ENCODE peak calls at places on chromosomes 12 and 14, in four cellular contexts. A is IMR-90, F is fibroblast of lung, S is H1. V is an unnamed sample.

GRCh38 chr14:73787760-73788508 is 63.7 kb upstream of the PTGR2 start:
- DNase-seq in S (no peak), F (peak), A (peak), V (no peak)

GRCh38 chr12:4379410-4379809 is at the start of gene FGF23:
- DNase-seq in F (peak), S (peak), A (peak), V (peak)

GRCh38 chr14:78090820-78091219 is 79.4 kb upstream of the NRXN3 start:
- DNase-seq in F (no peak), S (no peak), A (no peak), V (no peak)

GRCh38 chr12:81350309-81350708 is 272.4 kb downstream of the ACSS3 start:
- DNase-seq in A (no peak), S (no peak), F (no peak), V (no peak)

GRCh38 chr14:104735830-104736642 is 12.0 kb downstream of the ADSS1 start:
- DNase-seq in F (no peak), A (peak), S (no peak), V (no peak)

GRCh38 chr14:75915063-75915462 is 66.7 kb downstream of the TGFB3 start:
- DNase-seq in A (no peak), F (no peak), S (no peak), V (no peak)

GRCh38 chr12:116265361-116266128 is 11.9 kb downstream of the MED13L start:
- DNase-seq in A (no peak), S (no peak), F (no peak), V (no peak)

GRCh38 chr12:41185946-41186345 is 2.2 kb upstream of the PDZRN4 start:
- DNase-seq in F (no peak), S (no peak), A (no peak), V (no peak)

GRCh38 chr12:45966486-45966885 is 23.9 kb downstream of the SCAF11 start:
- DNase-seq in A (peak), S (no peak), F (peak), V (no peak)

GRCh38 chr14:100605706-100606686 is 18.8 kb upstream of the BEGAIN start:
- DNase-seq in A (peak), S (no peak), F (peak), V (no peak)

GRCh38 chr12:26748741-26749431 is 84.1 kb downstream of the ITPR2 start:
- DNase-seq in F (peak), S (no peak), A (peak), V (no peak)

GRCh38 chr14:100389497-100390104 is 66.5 kb downstream of the SLC25A47 start:
- DNase-seq in S (no peak), F (no peak), A (no peak), V (no peak)

GRCh38 chr12:50620050-50620974 is 115.5 kb downstream of the DIP2B start:
- DNase-seq in F (peak), A (peak), S (no peak), V (peak)

DNA sequence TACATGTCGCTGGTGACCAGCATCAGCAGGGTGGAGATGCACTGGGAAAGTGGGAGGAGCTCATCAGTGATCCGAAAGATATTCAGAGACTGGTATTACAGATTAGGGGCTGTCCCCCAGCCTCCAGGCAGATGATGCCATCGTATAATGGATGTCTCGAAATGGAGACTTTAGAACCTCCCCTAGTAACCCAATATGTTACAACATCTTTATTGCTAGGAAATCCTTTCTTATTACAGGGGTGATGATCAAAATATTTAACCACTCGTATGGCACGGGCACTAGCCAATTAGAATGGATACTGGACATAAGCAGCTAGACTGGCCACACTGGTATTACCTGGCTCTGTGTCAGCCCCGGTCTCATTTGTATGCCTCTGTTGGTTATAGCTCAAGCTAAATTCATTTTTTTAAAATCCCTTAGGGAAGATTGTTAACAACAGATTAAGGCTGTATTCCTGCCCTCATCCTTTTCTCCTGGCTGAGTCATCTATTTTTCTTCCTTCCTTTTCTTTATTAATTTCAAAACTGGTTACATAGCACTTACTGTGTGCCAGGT is 10.8 kb upstream of the CEBPE start:
- DNase-seq in A (no peak), S (no peak), F (no peak), V (no peak)
- H2AFZ ChIP-seq in A (no peak), S (no peak), F (no peak), V (no peak)

GRCh38 chr14:32933943-32934890 is 4.5 kb upstream of the NPAS3 start:
- DNase-seq in S (peak), F (peak), A (no peak), V (no peak)
- H3K4me3 ChIP-seq in S (peak), F (peak), A (no peak), V (peak)

GRCh38 chr14:21933681-21934080 is 260.1 kb upstream of the OR4E1 start:
- DNase-seq in A (no peak), F (no peak), S (no peak), V (peak)
- TF ChIP-seq CTCF in A (no peak), F (no peak), S (peak), V (peak)

GRCh38 chr12:57745485-57745881 is 644 bp downstream of the TSPAN31 start:
- DNase-seq in S (no peak), A (peak), F (no peak), V (no peak)
- H2AFZ ChIP-seq in S (no peak), A (peak), F (peak), V (peak)

GRCh38 chr12:132327351-132328171 is 1.8 kb downstream of the GALNT9 start:
- DNase-seq in F (peak), A (peak), S (no peak), V (peak)

GRCh38 chr12:132330549-132330881 is 1.1 kb upstream of the GALNT9 start:
- DNase-seq in A (no peak), S (no peak), F (no peak), V (no peak)

GRCh38 chr12:132328282-132329029 is 933 bp downstream of the GALNT9 start:
- DNase-seq in F (no peak), S (no peak), A (no peak), V (no peak)

GRCh38 chr12:132329739-132330548 is 555 bp upstream of the GALNT9 start:
- DNase-seq in A (no peak), S (no peak), F (no peak), V (no peak)

GRCh38 chr12:132329036-132329738 is at the start of gene GALNT9:
- DNase-seq in S (peak), A (no peak), F (peak), V (no peak)
- H3K4me3 ChIP-seq in S (peak), A (no peak), F (no peak), V (no peak)

GRCh38 chr12:3041558-3042164 is 35.5 kb upstream of the TSPAN9 start:
- DNase-seq in F (peak), A (peak), S (peak), V (peak)
- TF ChIP-seq CTCF in F (peak), A (peak), S (peak), V (peak)